ENCODE peak calls at places on chromosomes 4 and X, in ten cellular contexts. F, V, O, X, G, E, J, Q, S and T are unnamed samples.

GRCh38 chr4:3513807-3514206 is 18.4 kb downstream of the LRPAP1 start:
- DNase-seq in S (no peak), V (no peak), Q (no peak), F (no peak), G (no peak), O (no peak), J (no peak), E (no peak), X (no peak), T (no peak)

GRCh38 chr4:75555294-75556164 is at the start of gene ODAPH:
- DNase-seq in V (peak; percentile 49), O (no peak), F (no peak), X (no peak), G (no peak), J (no peak), S (peak; percentile 86), E (peak; percentile 41), Q (no peak), T (no peak)

GRCh38 chrX:18133605-18134004 is 87.1 kb downstream of the BEND2 start:
- DNase-seq in O (no peak), J (no peak), G (no peak), E (no peak), V (no peak), Q (no peak), S (no peak), F (no peak), X (no peak), T (no peak)

GRCh38 chrX:70196961-70197805 is 19.9 kb downstream of the DGAT2L6 start:
- DNase-seq in V (peak; percentile 19), S (no peak), X (peak; percentile 19), O (peak; percentile 51), J (peak; percentile 66), E (peak; percentile 64), F (peak; percentile 30), G (peak; percentile 18), Q (no peak), T (peak; percentile 7)

GRCh38 chr4:83552085-83552484 is 16.2 kb downstream of the GPAT3 start:
- DNase-seq in E (peak; percentile 56), X (no peak), J (peak; percentile 14), S (no peak), Q (no peak), F (no peak), V (no peak), G (no peak), O (no peak), T (peak; percentile 39)

GRCh38 chr4:113467581-113467980 is 294.0 kb downstream of the CAMK2D start:
- DNase-seq in V (no peak), X (no peak), J (no peak), S (peak; percentile 71), F (no peak), O (no peak), G (no peak), E (no peak), Q (no peak), T (no peak)

GRCh38 chr4:113433536-113434246 is 327.8 kb downstream of the CAMK2D start:
- DNase-seq in X (no peak), Q (no peak), F (no peak), O (no peak), V (no peak), G (no peak), S (peak; percentile 39), J (no peak), E (no peak), T (no peak)

GRCh38 chr4:26238782-26239647 is 81.8 kb upstream of the RBPJ start:
- DNase-seq in F (no peak), V (no peak), E (peak; percentile 81), O (no peak), Q (no peak), S (peak; percentile 59), J (no peak), G (no peak), X (no peak), T (peak; percentile 20)

GRCh38 chr4:58734030-58734673 is 1624.0 kb upstream of the IGFBP7 start:
- DNase-seq in E (no peak), S (no peak), O (no peak), V (no peak), Q (no peak), F (no peak), J (no peak), X (no peak), G (no peak), T (no peak)

GRCh38 chrX:46690818-46691217 is 68.1 kb downstream of the SLC9A7 start:
- DNase-seq in G (no peak), V (no peak), J (no peak), S (no peak), O (no peak), Q (no peak), X (no peak), E (no peak), F (no peak), T (no peak)

GRCh38 chrX:115625577-115626301 is 64.8 kb downstream of the PLS3 start:
- DNase-seq in S (peak; percentile 75), J (no peak), G (no peak), X (no peak), V (no peak), E (no peak), F (no peak), Q (no peak), O (no peak), T (no peak)

GRCh38 chrX:68929332-68930150 is 100.7 kb downstream of the EFNB1 start:
- DNase-seq in X (no peak), J (peak; percentile 19), O (no peak), V (no peak), E (no peak), F (no peak), Q (no peak), S (peak; percentile 79), G (no peak), T (no peak)

GRCh38 chrX:19728915-19729314 is 158.5 kb downstream of the SH3KBP1 start:
- DNase-seq in V (no peak), X (no peak), F (no peak), G (no peak), Q (no peak), S (peak; percentile 50), E (no peak), O (no peak), J (no peak), T (no peak)

GRCh38 chr4:105149771-105150170 is 3.1 kb downstream of the TET2 start:
- DNase-seq in Q (no peak), G (no peak), V (no peak), E (no peak), X (no peak), J (no peak), O (no peak), S (no peak), F (no peak), T (no peak)